ENCODE peak calls at places on chromosomes 16 and 17, in eight cellular contexts. One of them, this sample, is unnamed.
A peak's percentile ranks its signal among the peaks of the same experiment; 100 is the strongest.

GRCh38 chr16:80656731-80657150 is 115.9 kb downstream of the DYNLRB2 start:
- DNase-seq in cardiac muscle cell: no peak
- DNase-seq in psoas muscle: no peak
- DNase-seq in bronchial epithelial cell: no peak
- DNase-seq in ovary: no peak
- DNase-seq in kidney: no peak
- DNase-seq in endothelial cell: no peak
- DNase-seq in kidney epithelial cell: no peak
- DNase-seq in this sample: no peak

GRCh38 chr17:6521636-6522035 is 34.7 kb downstream of the PITPNM3 start:
- DNase-seq in cardiac muscle cell: no peak
- DNase-seq in psoas muscle: no peak
- DNase-seq in bronchial epithelial cell: no peak
- DNase-seq in ovary: no peak
- DNase-seq in kidney: no peak
- DNase-seq in endothelial cell: no peak
- DNase-seq in kidney epithelial cell: no peak
- DNase-seq in this sample: no peak

GRCh38 chr17:3843935-3844516 is 2.0 kb downstream of the NCBP3 start:
- DNase-seq in cardiac muscle cell: peak; percentile 47
- DNase-seq in psoas muscle: no peak
- DNase-seq in bronchial epithelial cell: peak; percentile 55
- DNase-seq in ovary: no peak
- DNase-seq in kidney: no peak
- DNase-seq in endothelial cell: peak; percentile 52
- DNase-seq in kidney epithelial cell: no peak
- DNase-seq in this sample: no peak

GRCh38 chr16:476039-476438 is 50.6 kb downstream of the RAB11FIP3 start:
- DNase-seq in cardiac muscle cell: no peak
- DNase-seq in psoas muscle: no peak
- DNase-seq in bronchial epithelial cell: no peak
- DNase-seq in ovary: no peak
- DNase-seq in kidney: no peak
- DNase-seq in endothelial cell: no peak
- DNase-seq in kidney epithelial cell: no peak
- DNase-seq in this sample: no peak

GRCh38 chr17:74356640-74357465 is 4.8 kb downstream of the BTBD17 start:
- DNase-seq in cardiac muscle cell: peak; percentile 61
- DNase-seq in psoas muscle: no peak
- DNase-seq in bronchial epithelial cell: no peak
- DNase-seq in ovary: no peak
- DNase-seq in kidney: no peak
- DNase-seq in endothelial cell: peak; percentile 27
- DNase-seq in kidney epithelial cell: no peak
- DNase-seq in this sample: no peak

GRCh38 chr17:29116652-29117439 is 63.4 kb downstream of the MYO18A start:
- DNase-seq in cardiac muscle cell: peak; percentile 73
- DNase-seq in psoas muscle: peak; percentile 84
- DNase-seq in bronchial epithelial cell: peak; percentile 33
- DNase-seq in ovary: peak; percentile 66
- DNase-seq in kidney: no peak
- DNase-seq in endothelial cell: peak; percentile 84
- DNase-seq in kidney epithelial cell: no peak
- DNase-seq in this sample: no peak

GRCh38 chr17:2171725-2172446 is 117.0 kb downstream of the HIC1 start:
- DNase-seq in cardiac muscle cell: peak; percentile 60
- DNase-seq in psoas muscle: peak; percentile 65
- DNase-seq in bronchial epithelial cell: peak; percentile 86
- DNase-seq in ovary: peak; percentile 85
- DNase-seq in kidney: peak; percentile 85
- DNase-seq in endothelial cell: no peak
- DNase-seq in kidney epithelial cell: no peak
- DNase-seq in this sample: peak; percentile 87

GRCh38 chr17:691423-691822 is 23.2 kb downstream of the VPS53 start:
- DNase-seq in cardiac muscle cell: no peak
- DNase-seq in psoas muscle: no peak
- DNase-seq in bronchial epithelial cell: peak; percentile 66
- DNase-seq in ovary: no peak
- DNase-seq in kidney: no peak
- DNase-seq in endothelial cell: no peak
- DNase-seq in kidney epithelial cell: no peak
- DNase-seq in this sample: peak; percentile 58

GRCh38 chr17:78940708-78941107 is 15.5 kb upstream of the TIMP2 start:
- DNase-seq in cardiac muscle cell: no peak
- DNase-seq in psoas muscle: no peak
- DNase-seq in bronchial epithelial cell: no peak
- DNase-seq in ovary: no peak
- DNase-seq in kidney: peak; percentile 29
- DNase-seq in endothelial cell: no peak
- DNase-seq in kidney epithelial cell: no peak
- DNase-seq in this sample: no peak

GRCh38 chr17:50533720-50534148 is 1.2 kb downstream of the EPN3 start:
- DNase-seq in cardiac muscle cell: peak; percentile 54
- DNase-seq in psoas muscle: peak; percentile 56
- DNase-seq in bronchial epithelial cell: no peak
- DNase-seq in ovary: peak; percentile 89
- DNase-seq in kidney: peak; percentile 86
- DNase-seq in endothelial cell: no peak
- DNase-seq in kidney epithelial cell: no peak
- DNase-seq in this sample: no peak

GRCh38 chr17:55462234-55462633 is 40.6 kb upstream of the MMD start:
- DNase-seq in cardiac muscle cell: no peak
- DNase-seq in psoas muscle: no peak
- DNase-seq in bronchial epithelial cell: no peak
- DNase-seq in ovary: no peak
- DNase-seq in kidney: no peak
- DNase-seq in endothelial cell: no peak
- DNase-seq in kidney epithelial cell: no peak
- DNase-seq in this sample: no peak

GRCh38 chr17:66304304-66305174 is 2.1 kb downstream of the PRKCA start:
- DNase-seq in cardiac muscle cell: peak; percentile 1
- DNase-seq in psoas muscle: no peak
- DNase-seq in bronchial epithelial cell: no peak
- DNase-seq in ovary: no peak
- DNase-seq in kidney: no peak
- DNase-seq in endothelial cell: no peak
- DNase-seq in kidney epithelial cell: no peak
- DNase-seq in this sample: no peak

GRCh38 chr17:78496311-78496710 is 80.9 kb downstream of the DNAH17 start:
- DNase-seq in cardiac muscle cell: no peak
- DNase-seq in psoas muscle: no peak
- DNase-seq in bronchial epithelial cell: no peak
- DNase-seq in ovary: no peak
- DNase-seq in kidney: no peak
- DNase-seq in endothelial cell: no peak
- DNase-seq in kidney epithelial cell: no peak
- DNase-seq in this sample: no peak

GRCh38 chr17:57810740-57811632 is 38.9 kb downstream of the MRPS23 start:
- DNase-seq in cardiac muscle cell: no peak
- DNase-seq in psoas muscle: peak; percentile 44
- DNase-seq in bronchial epithelial cell: peak; percentile 23
- DNase-seq in ovary: peak; percentile 62
- DNase-seq in kidney: peak; percentile 93
- DNase-seq in endothelial cell: no peak
- DNase-seq in kidney epithelial cell: no peak
- DNase-seq in this sample: peak; percentile 4

GRCh38 chr17:14080847-14081251 is 11.5 kb downstream of the COX10 start:
- DNase-seq in cardiac muscle cell: no peak
- DNase-seq in psoas muscle: no peak
- DNase-seq in bronchial epithelial cell: no peak
- DNase-seq in ovary: no peak
- DNase-seq in kidney: no peak
- DNase-seq in endothelial cell: no peak
- DNase-seq in kidney epithelial cell: no peak
- DNase-seq in this sample: peak; percentile 46

GRCh38 chr16:68939921-68940320 is 96.6 kb downstream of the TANGO6 start:
- DNase-seq in cardiac muscle cell: no peak
- DNase-seq in psoas muscle: no peak
- DNase-seq in bronchial epithelial cell: no peak
- DNase-seq in ovary: no peak
- DNase-seq in kidney: no peak
- DNase-seq in endothelial cell: no peak
- DNase-seq in kidney epithelial cell: no peak
- DNase-seq in this sample: no peak

GRCh38 chr16:10338426-10338825 is 47.4 kb upstream of the ATF7IP2 start:
- DNase-seq in cardiac muscle cell: peak; percentile 52
- DNase-seq in psoas muscle: no peak
- DNase-seq in bronchial epithelial cell: no peak
- DNase-seq in ovary: no peak
- DNase-seq in kidney: no peak
- DNase-seq in endothelial cell: no peak
- DNase-seq in kidney epithelial cell: no peak
- DNase-seq in this sample: no peak

GRCh38 chr16:31477220-31478216 is 5.4 kb upstream of the SLC5A2 start:
- DNase-seq in cardiac muscle cell: peak; percentile 85
- DNase-seq in psoas muscle: no peak
- DNase-seq in bronchial epithelial cell: no peak
- DNase-seq in ovary: no peak
- DNase-seq in kidney: peak; percentile 94
- DNase-seq in endothelial cell: peak; percentile 72
- DNase-seq in kidney epithelial cell: no peak
- DNase-seq in this sample: no peak

GRCh38 chr16:22063888-22064467 is 28.4 kb upstream of the VWA3A start:
- DNase-seq in cardiac muscle cell: no peak
- DNase-seq in psoas muscle: no peak
- DNase-seq in bronchial epithelial cell: no peak
- DNase-seq in ovary: no peak
- DNase-seq in kidney: no peak
- DNase-seq in endothelial cell: no peak
- DNase-seq in kidney epithelial cell: no peak
- DNase-seq in this sample: no peak

GRCh38 chr17:19023209-19023999 is 18.8 kb upstream of the FAM83G start:
- DNase-seq in cardiac muscle cell: no peak
- DNase-seq in psoas muscle: no peak
- DNase-seq in bronchial epithelial cell: no peak
- DNase-seq in ovary: no peak
- DNase-seq in kidney: peak; percentile 30
- DNase-seq in endothelial cell: no peak
- DNase-seq in kidney epithelial cell: no peak
- DNase-seq in this sample: no peak

GRCh38 chr17:82685291-82685690 is 13.2 kb downstream of the RAB40B start:
- DNase-seq in cardiac muscle cell: no peak
- DNase-seq in psoas muscle: peak; percentile 7
- DNase-seq in bronchial epithelial cell: no peak
- DNase-seq in ovary: no peak
- DNase-seq in kidney: no peak
- DNase-seq in endothelial cell: no peak
- DNase-seq in kidney epithelial cell: no peak
- DNase-seq in this sample: no peak

GRCh38 chr17:81910840-81911276 is 341 bp downstream of the PCYT2 start:
- DNase-seq in cardiac muscle cell: peak; percentile 52
- DNase-seq in psoas muscle: peak; percentile 47
- DNase-seq in bronchial epithelial cell: no peak
- DNase-seq in ovary: no peak
- DNase-seq in kidney: no peak
- DNase-seq in endothelial cell: no peak
- DNase-seq in kidney epithelial cell: no peak
- DNase-seq in this sample: no peak

GRCh38 chr16:3643095-3643730 is 11.3 kb upstream of the DNASE1 start:
- DNase-seq in cardiac muscle cell: no peak
- DNase-seq in psoas muscle: no peak
- DNase-seq in bronchial epithelial cell: no peak
- DNase-seq in ovary: no peak
- DNase-seq in kidney: no peak
- DNase-seq in endothelial cell: no peak
- DNase-seq in kidney epithelial cell: no peak
- DNase-seq in this sample: no peak

GRCh38 chr17:3944485-3945388 is 19.5 kb downstream of the ATP2A3 start:
- DNase-seq in cardiac muscle cell: peak; percentile 92
- DNase-seq in psoas muscle: peak; percentile 76
- DNase-seq in bronchial epithelial cell: peak; percentile 8
- DNase-seq in ovary: peak; percentile 94
- DNase-seq in kidney: peak; percentile 71
- DNase-seq in endothelial cell: peak; percentile 90
- DNase-seq in kidney epithelial cell: no peak
- DNase-seq in this sample: no peak

GRCh38 chr16:50821586-50821985 is 79.7 kb downstream of the CYLD start:
- DNase-seq in cardiac muscle cell: no peak
- DNase-seq in psoas muscle: no peak
- DNase-seq in bronchial epithelial cell: peak; percentile 37
- DNase-seq in ovary: no peak
- DNase-seq in kidney: no peak
- DNase-seq in endothelial cell: no peak
- DNase-seq in kidney epithelial cell: no peak
- DNase-seq in this sample: no peak
- TF ChIP-seq CTCF in cardiac muscle cell: peak; percentile 14
- TF ChIP-seq CTCF in psoas muscle: no peak
- TF ChIP-seq CTCF in bronchial epithelial cell: peak; percentile 55
- TF ChIP-seq CTCF in ovary: no peak
- TF ChIP-seq CTCF in kidney: no peak
- TF ChIP-seq CTCF in endothelial cell: no peak
- TF ChIP-seq CTCF in kidney epithelial cell: no peak
- TF ChIP-seq CTCF in this sample: peak; percentile 22

DNA sequence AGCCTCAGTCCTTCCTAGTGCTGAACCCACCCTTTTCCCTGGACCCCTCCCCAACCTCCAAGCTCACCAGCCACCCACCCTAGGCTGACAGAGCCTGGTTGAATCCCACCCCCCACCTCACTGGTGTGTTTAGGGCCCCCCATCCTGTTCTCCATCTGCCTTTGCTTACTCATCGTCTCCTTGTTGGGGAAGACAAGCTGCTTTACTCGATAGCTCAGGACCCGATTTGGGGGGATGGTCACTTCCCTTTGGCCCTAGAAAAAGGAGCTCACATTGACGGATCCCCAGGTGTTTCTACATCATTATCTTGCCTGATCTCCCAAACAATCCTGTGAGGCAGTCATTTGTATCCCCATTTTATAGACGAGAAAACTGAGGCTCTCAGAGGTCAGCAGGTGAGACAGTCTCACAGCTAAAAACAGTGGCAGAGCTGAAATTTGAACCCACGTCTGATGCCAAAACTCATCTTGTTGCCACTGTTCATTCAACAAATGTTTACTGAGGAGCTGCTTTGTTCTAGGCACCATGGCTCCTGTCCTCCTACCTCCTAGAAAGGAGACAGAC is 9.6 kb downstream of the GSDMB start:
- DNase-seq in cardiac muscle cell: no peak
- DNase-seq in psoas muscle: no peak
- DNase-seq in bronchial epithelial cell: no peak
- DNase-seq in ovary: no peak
- DNase-seq in kidney: no peak
- DNase-seq in endothelial cell: no peak
- DNase-seq in kidney epithelial cell: no peak
- DNase-seq in this sample: no peak
- TF ChIP-seq CTCF in cardiac muscle cell: no peak
- TF ChIP-seq CTCF in psoas muscle: no peak
- TF ChIP-seq CTCF in bronchial epithelial cell: no peak
- TF ChIP-seq CTCF in ovary: no peak
- TF ChIP-seq CTCF in kidney: no peak
- TF ChIP-seq CTCF in endothelial cell: no peak
- TF ChIP-seq CTCF in kidney epithelial cell: no peak
- TF ChIP-seq CTCF in this sample: no peak

GRCh38 chr16:73176577-73177013 is 128.7 kb upstream of the ZFHX3 start:
- DNase-seq in cardiac muscle cell: peak; percentile 25
- DNase-seq in psoas muscle: no peak
- DNase-seq in bronchial epithelial cell: peak; percentile 97
- DNase-seq in ovary: no peak
- DNase-seq in kidney: no peak
- DNase-seq in endothelial cell: no peak
- DNase-seq in kidney epithelial cell: peak; percentile 57
- DNase-seq in this sample: peak; percentile 91
- TF ChIP-seq CTCF in cardiac muscle cell: peak; percentile 55
- TF ChIP-seq CTCF in psoas muscle: peak; percentile 33
- TF ChIP-seq CTCF in bronchial epithelial cell: peak; percentile 43
- TF ChIP-seq CTCF in ovary: no peak
- TF ChIP-seq CTCF in kidney: peak; percentile 38
- TF ChIP-seq CTCF in endothelial cell: peak; percentile 36
- TF ChIP-seq CTCF in kidney epithelial cell: peak; percentile 36
- TF ChIP-seq CTCF in this sample: peak; percentile 58

GRCh38 chr16:53901396-53901795 is 197.4 kb downstream of the FTO start:
- DNase-seq in cardiac muscle cell: no peak
- DNase-seq in psoas muscle: no peak
- DNase-seq in bronchial epithelial cell: no peak
- DNase-seq in ovary: no peak
- DNase-seq in kidney: no peak
- DNase-seq in endothelial cell: no peak
- DNase-seq in kidney epithelial cell: no peak
- DNase-seq in this sample: no peak
- TF ChIP-seq CTCF in cardiac muscle cell: no peak
- TF ChIP-seq CTCF in psoas muscle: no peak
- TF ChIP-seq CTCF in bronchial epithelial cell: no peak
- TF ChIP-seq CTCF in ovary: no peak
- TF ChIP-seq CTCF in kidney: no peak
- TF ChIP-seq CTCF in endothelial cell: no peak
- TF ChIP-seq CTCF in kidney epithelial cell: no peak
- TF ChIP-seq CTCF in this sample: no peak